ENCODE peak calls at places on chromosome 16, in six cellular contexts. M is NCI-H1436, I is iPS DF 6.9, C is NCI-H2171, Y is CMK, W is RWPE1. V is an unnamed sample.

GRCh38 chr16:7437843-7438242 is 105.2 kb downstream of the RBFOX1 start:
- DNase-seq in I (no peak), M (no peak), Y (no peak), C (no peak), W (no peak), V (no peak)

GRCh38 chr16:71226229-71227141 is 4.0 kb downstream of the HYDIN start:
- DNase-seq in W (no peak), C (no peak), I (no peak), Y (no peak), M (no peak), V (no peak)

GRCh38 chr16:67719778-67720144 is 645 bp upstream of the GFOD2 start:
- DNase-seq in Y (peak; percentile 22), M (peak; percentile 0), C (no peak), I (no peak), W (peak; percentile 31), V (peak; percentile 30)

GRCh38 chr16:4936991-4937781 is at the start of gene PPL:
- DNase-seq in M (peak; percentile 66), I (no peak), W (peak; percentile 83), Y (no peak), C (no peak), V (no peak)

GRCh38 chr16:67164599-67165061 is at the start of gene HSF4:
- DNase-seq in Y (no peak), M (no peak), C (no peak), W (peak; percentile 44), I (no peak), V (no peak)

GRCh38 chr16:11848842-11849241 is 2.5 kb downstream of the RSL1D1 start:
- DNase-seq in W (no peak), M (no peak), C (no peak), Y (no peak), I (no peak), V (no peak)

GRCh38 chr16:89919535-89920406 is 1.1 kb downstream of the MC1R start:
- DNase-seq in I (no peak), Y (no peak), W (no peak), M (no peak), C (no peak), V (peak; percentile 10)

GRCh38 chr16:50534091-50534490 is 14.1 kb upstream of the NKD1 start:
- DNase-seq in I (no peak), Y (no peak), C (no peak), W (no peak), M (no peak), V (no peak)

GRCh38 chr16:66069576-66069975 is 296.9 kb upstream of the CDH5 start:
- DNase-seq in I (no peak), W (no peak), Y (no peak), C (no peak), M (no peak), V (no peak)

GRCh38 chr16:86923656-86924055 is 345.3 kb downstream of the FOXL1 start:
- DNase-seq in C (no peak), I (no peak), W (no peak), M (no peak), Y (no peak), V (no peak)

GRCh38 chr16:17832738-17833137 is 362.0 kb upstream of the XYLT1 start:
- DNase-seq in I (no peak), W (peak; percentile 36), C (no peak), M (no peak), Y (no peak), V (no peak)

GRCh38 chr16:49930841-49931240 is 74.9 kb upstream of the ZNF423 start:
- DNase-seq in I (no peak), M (no peak), Y (no peak), W (no peak), C (no peak), V (no peak)

GRCh38 chr16:57887711-57888110 is 83.2 kb downstream of the CNGB1 start:
- DNase-seq in C (no peak), I (no peak), M (no peak), W (no peak), Y (no peak), V (no peak)